ENCODE peak calls at places on chromosomes 11 and 22, in five cellular contexts. S is cardiac muscle cell, Y is psoas muscle, V is A549, X is neural progenitor cell. R is an unnamed sample.

GRCh38 chr11:89613916-89614315 is 96.2 kb upstream of the TRIM77 start:
- DNase-seq in V (no peak), S (no peak), X (no peak), Y (no peak), R (no peak)

GRCh38 chr11:32952421-32952820 is 59.8 kb downstream of the QSER1 start:
- DNase-seq in X (no peak), Y (no peak), S (no peak), V (no peak), R (no peak)

GRCh38 chr11:14386895-14387480 is 28.0 kb upstream of the RRAS2 start:
- DNase-seq in Y (peak; percentile 15), V (peak; percentile 14), S (peak; percentile 37), X (peak; percentile 91), R (peak; percentile 42)

GRCh38 chr11:18393581-18394299 is 623 bp upstream of the LDHA start:
- DNase-seq in S (peak; percentile 19), Y (peak; percentile 23), V (no peak), X (no peak), R (peak; percentile 54)

GRCh38 chr11:8060801-8061554 is 20.0 kb upstream of the TUB start:
- DNase-seq in X (no peak), V (no peak), Y (no peak), S (no peak), R (no peak)

GRCh38 chr11:44351898-44352498 is 42.1 kb upstream of the ALX4 start:
- DNase-seq in Y (no peak), X (no peak), S (no peak), V (peak; percentile 11), R (no peak)

GRCh38 chr11:1503708-1504104 is 17.1 kb upstream of the MOB2 start:
- DNase-seq in X (no peak), S (no peak), V (no peak), Y (peak; percentile 50), R (no peak)

GRCh38 chr11:422249-422656 is 7.5 kb upstream of the SIGIRR start:
- DNase-seq in S (no peak), X (no peak), V (no peak), Y (no peak), R (peak; percentile 7)

GRCh38 chr11:122769126-122769780 is 69.0 kb upstream of the CRTAM start:
- DNase-seq in Y (no peak), X (no peak), V (no peak), S (no peak), R (no peak)

GRCh38 chr11:62603072-62603408 is 1.4 kb upstream of the MTA2 start:
- DNase-seq in S (no peak), X (no peak), V (no peak), Y (no peak), R (peak; percentile 45)

GRCh38 chr11:94849836-94850235 is 81.7 kb downstream of the AMOTL1 start:
- DNase-seq in X (no peak), Y (no peak), S (no peak), V (no peak), R (peak; percentile 59)

GRCh38 chr11:87428266-87428665 is 390.5 kb downstream of the TMEM135 start:
- DNase-seq in X (no peak), S (no peak), Y (no peak), V (no peak), R (no peak)

GRCh38 chr11:134362192-134362901 is 30.6 kb downstream of the GLB1L2 start:
- DNase-seq in X (no peak), Y (no peak), V (no peak), S (no peak), R (peak; percentile 29)

GRCh38 chr22:49959782-49960158 is 802 bp upstream of the PIM3 start:
- DNase-seq in V (peak; percentile 39), X (no peak), Y (peak; percentile 66), S (no peak), R (peak; percentile 74)

GRCh38 chr22:48277868-48278581 is 1515.6 kb downstream of the TBC1D22A start:
- DNase-seq in X (no peak), S (no peak), V (no peak), Y (no peak), R (no peak)

GRCh38 chr11:71316701-71317100 is 64.3 kb upstream of the SHANK2 start:
- DNase-seq in V (no peak), X (no peak), S (no peak), Y (no peak), R (no peak)

GRCh38 chr11:45110562-45110961 is 35.9 kb upstream of the PRDM11 start:
- DNase-seq in X (peak; percentile 87), S (peak; percentile 75), V (peak; percentile 78), Y (no peak), R (peak; percentile 55)

GRCh38 chr22:47373648-47374272 is 611.3 kb downstream of the TBC1D22A start:
- DNase-seq in X (no peak), S (no peak), V (no peak), Y (no peak), R (no peak)

GRCh38 chr22:31504282-31504681 is 7.9 kb downstream of the SFI1 start:
- DNase-seq in Y (no peak), V (no peak), X (no peak), S (no peak), R (no peak)

GRCh38 chr22:27393371-27393770 is 408.2 kb downstream of the MN1 start:
- DNase-seq in V (peak; percentile 48), S (no peak), Y (no peak), X (no peak), R (no peak)

GRCh38 chr11:9399466-9399865 is 15.0 kb downstream of the IPO7 start:
- DNase-seq in Y (no peak), V (no peak), X (no peak), S (no peak), R (no peak)

GRCh38 chr11:18578975-18579598 is 9.4 kb downstream of the UEVLD start:
- DNase-seq in X (no peak), V (peak; percentile 84), Y (no peak), S (no peak), R (no peak)

GRCh38 chr11:76550781-76551180 is 106.0 kb downstream of the EMSY start:
- DNase-seq in Y (no peak), S (no peak), V (no peak), X (no peak), R (no peak)

GRCh38 chr22:40951795-40952602 is 821 bp downstream of the RBX1 start:
- DNase-seq in X (no peak), S (no peak), Y (no peak), V (no peak), R (no peak)

GRCh38 chr11:15519124-15519791 is 404.5 kb downstream of the INSC start:
- DNase-seq in X (no peak), V (no peak), Y (no peak), S (no peak), R (no peak)

DNA sequence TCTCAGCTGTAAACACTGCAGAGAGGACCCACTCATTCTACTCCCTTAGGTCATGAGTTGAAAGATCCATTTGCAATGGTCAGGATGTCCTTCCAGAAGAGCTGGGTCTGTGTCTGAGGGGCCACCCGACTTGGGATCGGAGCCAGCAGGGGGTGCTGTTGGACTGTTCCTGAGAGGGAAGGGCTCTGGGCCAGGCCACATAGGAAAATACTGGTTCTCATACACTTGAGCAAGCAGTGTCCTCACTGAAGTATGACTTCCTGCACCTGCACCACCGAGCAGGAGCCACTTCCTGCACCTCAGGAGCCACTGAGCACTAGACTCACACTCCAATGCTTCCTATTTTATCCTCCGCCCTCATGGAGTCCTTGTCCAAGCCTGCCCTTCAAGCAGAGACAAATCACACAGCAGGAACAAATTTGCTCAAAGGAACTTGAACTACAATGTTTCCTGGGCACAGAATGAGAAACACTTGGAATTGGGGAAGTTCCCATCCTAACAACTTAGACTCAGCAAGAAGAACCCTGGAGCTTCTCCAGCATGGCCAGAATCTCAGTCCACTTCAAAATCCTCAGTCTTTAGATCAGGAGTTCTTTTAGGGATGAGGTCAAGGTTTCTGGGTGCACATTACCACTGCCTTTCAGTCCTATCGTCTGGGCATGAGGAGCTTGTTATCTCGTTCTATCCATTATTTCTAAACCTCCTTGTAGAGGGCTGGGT is 36.6 kb upstream of the VPREB1 start:
- DNase-seq in X (peak; percentile 84), S (peak; percentile 82), V (peak; percentile 70), Y (peak; percentile 30), R (no peak)
- TF ChIP-seq CTCF in X (peak; percentile 66), S (peak; percentile 76), V (peak; percentile 53), Y (peak; percentile 31), R (no peak)

GRCh38 chr11:96943970-96944369 is 554.2 kb downstream of the JRKL start:
- DNase-seq in V (no peak), X (no peak), S (no peak), Y (no peak), R (no peak)
- TF ChIP-seq CTCF in V (no peak), X (peak; percentile 15), S (no peak), Y (no peak), R (no peak)

DNA sequence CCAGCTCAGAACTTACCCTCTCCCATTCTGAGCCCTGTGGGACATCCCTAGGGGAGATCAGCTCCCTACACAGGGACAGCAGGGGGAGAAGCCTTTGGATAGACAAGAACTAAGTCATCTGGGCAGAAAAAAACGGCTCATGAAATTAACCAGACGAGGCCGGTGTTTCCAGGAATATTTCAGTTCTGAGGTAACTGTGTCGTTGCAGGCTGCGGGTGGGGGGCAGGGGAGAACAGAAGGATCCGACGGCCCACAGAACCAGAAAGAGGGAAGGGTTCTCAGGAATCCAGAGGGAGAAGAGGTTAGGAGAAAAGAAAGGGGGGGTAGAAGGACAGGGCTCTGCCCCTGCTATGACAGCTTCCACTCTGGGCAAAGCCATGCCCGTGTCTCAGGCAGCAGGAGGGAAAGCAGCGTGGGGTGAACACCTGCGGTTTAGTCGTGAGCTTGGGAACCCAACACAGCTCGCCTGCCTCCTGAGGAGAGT is 3.6 kb downstream of the CLCF1 start:
- DNase-seq in X (no peak), Y (no peak), S (no peak), V (no peak), R (no peak)
- TF ChIP-seq CTCF in X (no peak), Y (no peak), S (no peak), V (no peak), R (no peak)

DNA sequence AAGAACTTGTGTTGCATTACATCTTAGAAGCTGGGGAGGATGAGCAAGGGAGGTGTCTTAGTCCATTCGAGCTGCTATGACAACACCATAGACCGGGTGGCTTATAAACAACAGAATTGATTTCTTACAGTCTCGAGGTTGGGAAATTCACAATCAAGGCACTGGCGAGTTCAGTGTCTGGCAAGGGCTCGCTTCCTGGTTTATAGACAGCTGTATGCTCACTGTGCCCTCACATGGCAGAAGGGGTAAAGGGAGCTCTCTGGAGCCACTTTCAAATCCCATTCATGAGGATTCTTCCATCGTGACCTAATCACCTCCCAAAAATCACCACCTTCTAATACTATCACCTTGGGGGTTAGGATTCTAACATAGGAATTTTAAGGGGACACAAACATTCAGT is 150.0 kb upstream of the NECTIN1 start:
- DNase-seq in Y (no peak), S (no peak), V (no peak), X (no peak), R (no peak)
- TF ChIP-seq CTCF in Y (no peak), S (no peak), V (no peak), X (no peak), R (no peak)

DNA sequence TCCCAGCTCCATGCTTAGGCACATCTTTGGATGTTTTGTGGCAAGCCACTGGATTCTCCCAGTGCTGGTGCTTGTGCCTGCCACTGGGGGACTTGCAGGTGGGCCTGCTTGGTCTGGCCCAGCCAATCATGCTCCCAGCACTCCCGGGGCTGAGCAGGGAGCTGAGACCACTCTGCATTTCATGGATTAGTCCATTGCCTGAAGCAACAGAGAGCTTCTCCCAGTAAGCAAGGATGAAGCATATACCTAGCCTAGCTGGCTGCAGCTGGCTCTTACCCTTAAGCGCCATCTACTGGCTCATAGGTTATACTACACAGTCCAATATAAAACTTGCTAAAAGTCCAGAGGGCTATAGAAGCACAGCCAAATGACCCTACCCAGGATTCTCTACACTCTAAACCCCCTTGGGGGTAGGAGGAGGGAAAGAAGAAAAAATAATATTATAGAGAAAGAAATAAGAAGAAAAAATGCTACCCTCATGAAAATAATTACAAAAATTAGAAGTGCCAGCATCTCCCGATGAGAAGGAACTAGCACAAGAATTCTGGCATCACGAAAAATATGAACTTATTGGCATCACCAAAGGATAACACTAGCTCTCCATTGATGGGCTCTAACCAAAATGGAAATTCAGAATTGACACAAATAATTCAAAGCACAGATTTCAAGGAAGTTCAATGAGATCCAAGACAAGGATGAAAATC is 275.3 kb downstream of the C11orf87 start:
- DNase-seq in S (peak; percentile 68), X (peak; percentile 77), Y (no peak), V (peak; percentile 31), R (no peak)
- TF ChIP-seq CTCF in S (peak; percentile 81), X (peak; percentile 77), Y (peak; percentile 34), V (peak; percentile 20), R (no peak)